ENCODE peak calls at places on chromosomes 2 and 18, in seven cellular contexts. P is frontal cortex, F is H9, S is cerebellar cortex, I is ACHN, T is mesothelial cell of epicardium, D is AG08395. Q is an unnamed sample.

GRCh38 chr18:31643003-31643402 is 41.4 kb downstream of the B4GALT6 start:
- DNase-seq in P (no peak), F (no peak), S (no peak), I (no peak), T (no peak), D (no peak), Q (no peak)

GRCh38 chr2:47309952-47310800 is 92.8 kb upstream of the MSH2 start:
- DNase-seq in P (no peak), F (no peak), S (no peak), I (no peak), T (no peak), D (no peak), Q (peak; percentile 84)

GRCh38 chr2:182716665-182716990 is 571 bp downstream of the DNAJC10 start:
- DNase-seq in P (no peak), F (no peak), S (no peak), I (no peak), T (no peak), D (no peak), Q (no peak)

GRCh38 chr2:42105330-42106256 is 57.8 kb downstream of the PKDCC start:
- DNase-seq in P (no peak), F (no peak), S (no peak), I (no peak), T (no peak), D (no peak), Q (no peak)

GRCh38 chr2:6294791-6295190 is 570.9 kb downstream of the CMPK2 start:
- DNase-seq in P (no peak), F (no peak), S (no peak), I (no peak), T (no peak), D (no peak), Q (no peak)

GRCh38 chr2:23988371-23988770 is 21.5 kb upstream of the MFSD2B start:
- DNase-seq in P (no peak), F (no peak), S (no peak), I (peak; percentile 44), T (no peak), D (peak; percentile 43), Q (no peak)

GRCh38 chr2:179562330-179562885 is 297.8 kb upstream of the SESTD1 start:
- DNase-seq in P (no peak), F (no peak), S (no peak), I (no peak), T (no peak), D (no peak), Q (peak; percentile 30)

GRCh38 chr2:60964651-60965513 is 52.6 kb upstream of the PEX13 start:
- DNase-seq in P (no peak), F (no peak), S (no peak), I (no peak), T (no peak), D (no peak), Q (no peak)

GRCh38 chr2:120348134-120349103 is 2.5 kb downstream of the INHBB start:
- DNase-seq in P (no peak), F (no peak), S (no peak), I (no peak), T (no peak), D (peak; percentile 50), Q (no peak)

GRCh38 chr2:219285894-219286425 is 6.8 kb downstream of the DNAJB2 start:
- DNase-seq in P (no peak), F (peak; percentile 88), S (peak; percentile 87), I (no peak), T (no peak), D (peak; percentile 74), Q (peak; percentile 76)

GRCh38 chr2:1664698-1665097 is 79.6 kb downstream of the PXDN start:
- DNase-seq in P (no peak), F (peak; percentile 17), S (no peak), I (no peak), T (no peak), D (no peak), Q (no peak)

GRCh38 chr2:220894069-220894468 is 678.0 kb downstream of the EPHA4 start:
- DNase-seq in P (no peak), F (no peak), S (no peak), I (no peak), T (no peak), D (no peak), Q (no peak)

GRCh38 chr2:163347982-163348842 is 387.6 kb downstream of the FIGN start:
- DNase-seq in P (peak; percentile 45), F (peak; percentile 93), S (peak; percentile 91), I (peak; percentile 88), T (peak; percentile 77), D (peak; percentile 45), Q (peak; percentile 66)

GRCh38 chr2:199798881-199799580 is 52.0 kb downstream of the FTCDNL1 start:
- DNase-seq in P (peak; percentile 11), F (no peak), S (peak; percentile 6), I (no peak), T (no peak), D (peak; percentile 29), Q (peak; percentile 88)